ENCODE peak calls at places on chromosomes 2 and 18, in ten cellular contexts. P, R, Y, N, S, U, C, J, T and E are unnamed samples.

GRCh38 chr18:57776354-57776753 is 26.8 kb downstream of the ATP8B1 start:
- DNase-seq in C (no peak), Y (no peak), U (no peak), S (no peak), N (no peak), R (no peak), T (no peak), J (no peak), P (no peak), E (no peak)

GRCh38 chr2:28643911-28644334 is 107.7 kb upstream of the PPP1CB start:
- DNase-seq in Y (no peak), U (no peak), J (no peak), T (no peak), N (no peak), R (no peak), P (peak), S (no peak), C (no peak), E (peak)

GRCh38 chr18:23740105-23740830 is 51.0 kb downstream of the LAMA3 start:
- DNase-seq in R (no peak), N (no peak), J (no peak), C (no peak), T (no peak), Y (peak), S (no peak), P (peak), U (no peak), E (peak)

GRCh38 chr2:241818943-241819270 is 9.9 kb downstream of the NEU4 start:
- DNase-seq in C (no peak), U (no peak), N (no peak), T (no peak), Y (no peak), P (no peak), S (no peak), J (no peak), R (no peak), E (no peak)

GRCh38 chr2:206211657-206212255 is 52.1 kb downstream of the EEF1B2 start:
- DNase-seq in C (no peak), N (no peak), U (no peak), J (no peak), P (peak), Y (peak), S (no peak), T (no peak), R (no peak), E (no peak)

GRCh38 chr2:153543639-153544071 is 65.1 kb upstream of the RPRM start:
- DNase-seq in R (no peak), U (no peak), P (no peak), C (no peak), J (no peak), S (no peak), N (no peak), Y (no peak), T (no peak), E (no peak)

GRCh38 chr2:69694894-69695849 is 46.8 kb upstream of the ANXA4 start:
- DNase-seq in U (no peak), R (peak), Y (no peak), C (no peak), T (no peak), S (no peak), N (no peak), J (no peak), P (peak), E (no peak)

GRCh38 chr2:51516667-51517066 is 484.7 kb upstream of the NRXN1 start:
- DNase-seq in N (no peak), Y (no peak), S (no peak), R (no peak), C (no peak), T (no peak), J (no peak), P (peak), U (no peak), E (no peak)

GRCh38 chr2:191246820-191247380 is 1.7 kb downstream of the MYO1B start:
- DNase-seq in S (no peak), N (no peak), P (peak), Y (no peak), U (no peak), R (no peak), T (no peak), J (no peak), C (no peak), E (no peak)